ENCODE peak calls at places on chromosomes 1 and 21, in eight cellular contexts. One of them, this sample, is unnamed.

GRCh38 chr21:37139902-37140301 is 66.8 kb downstream of the TTC3 start:
- DNase-seq in choroid plexus epithelial cell: peak; percentile 83
- DNase-seq in coronary artery: no peak
- DNase-seq in mucosa of descending colon: no peak
- DNase-seq in fibroblast of lung: peak; percentile 89
- DNase-seq in cardiac muscle cell: peak; percentile 2
- DNase-seq in fibroblast of pulmonary artery: peak; percentile 47
- DNase-seq in SK-N-SH: no peak
- DNase-seq in this sample: peak; percentile 61

GRCh38 chr1:197619008-197619640 is 156.2 kb downstream of the DENND1B start:
- DNase-seq in mucosa of descending colon: no peak
- DNase-seq in choroid plexus epithelial cell: peak; percentile 50
- DNase-seq in SK-N-SH: no peak
- DNase-seq in cardiac muscle cell: no peak
- DNase-seq in coronary artery: no peak
- DNase-seq in fibroblast of pulmonary artery: peak; percentile 51
- DNase-seq in fibroblast of lung: peak; percentile 26
- DNase-seq in this sample: peak; percentile 9

GRCh38 chr1:29590583-29591555 is 354.5 kb downstream of the PTPRU start:
- DNase-seq in coronary artery: peak; percentile 45
- DNase-seq in mucosa of descending colon: no peak
- DNase-seq in fibroblast of pulmonary artery: no peak
- DNase-seq in fibroblast of lung: peak; percentile 71
- DNase-seq in choroid plexus epithelial cell: no peak
- DNase-seq in SK-N-SH: no peak
- DNase-seq in cardiac muscle cell: no peak
- DNase-seq in this sample: no peak

GRCh38 chr1:184242507-184242943 is 144.3 kb upstream of the C1orf21 start:
- DNase-seq in mucosa of descending colon: peak; percentile 27
- DNase-seq in fibroblast of lung: peak; percentile 71
- DNase-seq in coronary artery: no peak
- DNase-seq in fibroblast of pulmonary artery: peak; percentile 41
- DNase-seq in SK-N-SH: no peak
- DNase-seq in cardiac muscle cell: peak; percentile 56
- DNase-seq in choroid plexus epithelial cell: peak; percentile 37
- DNase-seq in this sample: peak; percentile 29

GRCh38 chr1:23601968-23602876 is 42.9 kb upstream of the ID3 start:
- DNase-seq in cardiac muscle cell: no peak
- DNase-seq in choroid plexus epithelial cell: no peak
- DNase-seq in fibroblast of lung: no peak
- DNase-seq in SK-N-SH: no peak
- DNase-seq in mucosa of descending colon: no peak
- DNase-seq in fibroblast of pulmonary artery: no peak
- DNase-seq in coronary artery: no peak
- DNase-seq in this sample: no peak

GRCh38 chr1:230308039-230308438 is 118.1 kb downstream of the PGBD5 start:
- DNase-seq in fibroblast of pulmonary artery: peak; percentile 98
- DNase-seq in SK-N-SH: no peak
- DNase-seq in choroid plexus epithelial cell: peak; percentile 95
- DNase-seq in coronary artery: no peak
- DNase-seq in mucosa of descending colon: peak; percentile 97
- DNase-seq in fibroblast of lung: peak; percentile 96
- DNase-seq in cardiac muscle cell: no peak
- DNase-seq in this sample: no peak

GRCh38 chr1:201245082-201245481 is 38.2 kb upstream of the PKP1 start:
- DNase-seq in choroid plexus epithelial cell: no peak
- DNase-seq in fibroblast of lung: no peak
- DNase-seq in coronary artery: peak; percentile 19
- DNase-seq in mucosa of descending colon: peak; percentile 24
- DNase-seq in fibroblast of pulmonary artery: no peak
- DNase-seq in SK-N-SH: no peak
- DNase-seq in cardiac muscle cell: no peak
- DNase-seq in this sample: no peak

GRCh38 chr1:9326596-9326995 is 33.9 kb downstream of the SPSB1 start:
- DNase-seq in SK-N-SH: no peak
- DNase-seq in coronary artery: peak; percentile 84
- DNase-seq in mucosa of descending colon: no peak
- DNase-seq in cardiac muscle cell: no peak
- DNase-seq in fibroblast of pulmonary artery: peak; percentile 54
- DNase-seq in choroid plexus epithelial cell: peak; percentile 74
- DNase-seq in fibroblast of lung: peak; percentile 91
- DNase-seq in this sample: peak; percentile 65

GRCh38 chr21:32132409-32132808 is 146.4 kb downstream of the MIS18A start:
- DNase-seq in cardiac muscle cell: no peak
- DNase-seq in choroid plexus epithelial cell: no peak
- DNase-seq in SK-N-SH: no peak
- DNase-seq in mucosa of descending colon: no peak
- DNase-seq in fibroblast of pulmonary artery: no peak
- DNase-seq in fibroblast of lung: no peak
- DNase-seq in coronary artery: no peak
- DNase-seq in this sample: no peak

GRCh38 chr1:100907887-100908286 is 12.0 kb downstream of the SLC30A7 start:
- DNase-seq in choroid plexus epithelial cell: no peak
- DNase-seq in SK-N-SH: no peak
- DNase-seq in mucosa of descending colon: no peak
- DNase-seq in coronary artery: no peak
- DNase-seq in fibroblast of pulmonary artery: no peak
- DNase-seq in fibroblast of lung: no peak
- DNase-seq in cardiac muscle cell: no peak
- DNase-seq in this sample: no peak

GRCh38 chr1:56758135-56758534 is 61.1 kb downstream of the FYB2 start:
- DNase-seq in choroid plexus epithelial cell: no peak
- DNase-seq in cardiac muscle cell: peak; percentile 49
- DNase-seq in coronary artery: no peak
- DNase-seq in mucosa of descending colon: peak; percentile 54
- DNase-seq in SK-N-SH: peak; percentile 0
- DNase-seq in fibroblast of pulmonary artery: no peak
- DNase-seq in fibroblast of lung: no peak
- DNase-seq in this sample: no peak
- TF ChIP-seq CTCF in choroid plexus epithelial cell: no peak
- TF ChIP-seq CTCF in cardiac muscle cell: no peak
- TF ChIP-seq CTCF in coronary artery: no peak
- TF ChIP-seq CTCF in mucosa of descending colon: no peak
- TF ChIP-seq CTCF in SK-N-SH: no peak
- TF ChIP-seq CTCF in fibroblast of pulmonary artery: no peak
- TF ChIP-seq CTCF in fibroblast of lung: no peak
- TF ChIP-seq CTCF in this sample: no peak

GRCh38 chr21:45986316-45987051 is 4.9 kb downstream of the COL6A1 start:
- DNase-seq in coronary artery: no peak
- DNase-seq in mucosa of descending colon: no peak
- DNase-seq in cardiac muscle cell: no peak
- DNase-seq in choroid plexus epithelial cell: no peak
- DNase-seq in fibroblast of lung: no peak
- DNase-seq in fibroblast of pulmonary artery: no peak
- DNase-seq in SK-N-SH: no peak
- DNase-seq in this sample: no peak
- H3K4me3 ChIP-seq in coronary artery: no peak overlapping the region
- H3K4me3 ChIP-seq in mucosa of descending colon: no peak overlapping the region
- H3K4me3 ChIP-seq in cardiac muscle cell: no peak overlapping the region
- H3K4me3 ChIP-seq in choroid plexus epithelial cell: no peak overlapping the region
- H3K4me3 ChIP-seq in fibroblast of lung: no peak overlapping the region
- H3K4me3 ChIP-seq in fibroblast of pulmonary artery: no peak overlapping the region
- H3K4me3 ChIP-seq in SK-N-SH: no peak overlapping the region
- H3K4me3 ChIP-seq in this sample: peak overlapping the region; percentile 3

GRCh38 chr1:58063095-58063494 is 483.4 kb downstream of the OMA1 start:
- DNase-seq in choroid plexus epithelial cell: no peak
- DNase-seq in cardiac muscle cell: no peak
- DNase-seq in fibroblast of pulmonary artery: no peak
- DNase-seq in coronary artery: no peak
- DNase-seq in fibroblast of lung: no peak
- DNase-seq in mucosa of descending colon: no peak
- DNase-seq in SK-N-SH: no peak
- DNase-seq in this sample: no peak

GRCh38 chr1:58064281-58064680 is 482.2 kb downstream of the OMA1 start:
- DNase-seq in coronary artery: no peak
- DNase-seq in fibroblast of lung: no peak
- DNase-seq in choroid plexus epithelial cell: no peak
- DNase-seq in SK-N-SH: no peak
- DNase-seq in fibroblast of pulmonary artery: no peak
- DNase-seq in cardiac muscle cell: no peak
- DNase-seq in mucosa of descending colon: no peak
- DNase-seq in this sample: no peak

GRCh38 chr1:58062635-58063034 is 483.9 kb downstream of the OMA1 start:
- DNase-seq in cardiac muscle cell: no peak
- DNase-seq in fibroblast of pulmonary artery: no peak
- DNase-seq in SK-N-SH: no peak
- DNase-seq in coronary artery: no peak
- DNase-seq in fibroblast of lung: no peak
- DNase-seq in choroid plexus epithelial cell: no peak
- DNase-seq in mucosa of descending colon: no peak
- DNase-seq in this sample: no peak

GRCh38 chr1:58067082-58067481 is 479.4 kb downstream of the OMA1 start:
- DNase-seq in cardiac muscle cell: no peak
- DNase-seq in coronary artery: no peak
- DNase-seq in fibroblast of lung: no peak
- DNase-seq in choroid plexus epithelial cell: no peak
- DNase-seq in SK-N-SH: no peak
- DNase-seq in fibroblast of pulmonary artery: no peak
- DNase-seq in mucosa of descending colon: no peak
- DNase-seq in this sample: no peak

GRCh38 chr1:58065520-58065919 is 481.0 kb downstream of the OMA1 start:
- DNase-seq in fibroblast of pulmonary artery: no peak
- DNase-seq in mucosa of descending colon: no peak
- DNase-seq in fibroblast of lung: no peak
- DNase-seq in cardiac muscle cell: peak; percentile 22
- DNase-seq in coronary artery: no peak
- DNase-seq in SK-N-SH: peak; percentile 37
- DNase-seq in choroid plexus epithelial cell: no peak
- DNase-seq in this sample: no peak
- TF ChIP-seq CTCF in fibroblast of pulmonary artery: no peak
- TF ChIP-seq CTCF in mucosa of descending colon: no peak
- TF ChIP-seq CTCF in fibroblast of lung: no peak
- TF ChIP-seq CTCF in cardiac muscle cell: no peak
- TF ChIP-seq CTCF in coronary artery: no peak
- TF ChIP-seq CTCF in SK-N-SH: no peak
- TF ChIP-seq CTCF in choroid plexus epithelial cell: no peak
- TF ChIP-seq CTCF in this sample: no peak

GRCh38 chr1:183021405-183022201 is 1.6 kb upstream of the LAMC1 start:
- DNase-seq in fibroblast of lung: no peak
- DNase-seq in choroid plexus epithelial cell: no peak
- DNase-seq in coronary artery: no peak
- DNase-seq in fibroblast of pulmonary artery: no peak
- DNase-seq in SK-N-SH: peak; percentile 15
- DNase-seq in mucosa of descending colon: no peak
- DNase-seq in cardiac muscle cell: no peak
- DNase-seq in this sample: no peak
- H3K4me3 ChIP-seq in fibroblast of lung: peak overlapping the region; percentile 64
- H3K4me3 ChIP-seq in choroid plexus epithelial cell: peak overlapping the region; percentile 85
- H3K4me3 ChIP-seq in coronary artery: peak overlapping the region; percentile 96
- H3K4me3 ChIP-seq in fibroblast of pulmonary artery: peak overlapping the region; percentile 66
- H3K4me3 ChIP-seq in SK-N-SH: peak overlapping the region; percentile 97
- H3K4me3 ChIP-seq in mucosa of descending colon: no peak overlapping the region
- H3K4me3 ChIP-seq in cardiac muscle cell: peak overlapping the region; percentile 61
- H3K4me3 ChIP-seq in this sample: peak overlapping the region; percentile 69

GRCh38 chr1:212980123-212980800 is 29.9 kb downstream of the VASH2 start:
- DNase-seq in fibroblast of lung: peak; percentile 89
- DNase-seq in fibroblast of pulmonary artery: peak; percentile 69
- DNase-seq in coronary artery: no peak
- DNase-seq in cardiac muscle cell: peak; percentile 18
- DNase-seq in mucosa of descending colon: no peak
- DNase-seq in SK-N-SH: no peak
- DNase-seq in choroid plexus epithelial cell: peak; percentile 50
- DNase-seq in this sample: no peak
- TF ChIP-seq CTCF in fibroblast of lung: no peak
- TF ChIP-seq CTCF in fibroblast of pulmonary artery: no peak
- TF ChIP-seq CTCF in coronary artery: no peak
- TF ChIP-seq CTCF in cardiac muscle cell: no peak
- TF ChIP-seq CTCF in mucosa of descending colon: no peak
- TF ChIP-seq CTCF in SK-N-SH: no peak
- TF ChIP-seq CTCF in choroid plexus epithelial cell: peak; percentile 14
- TF ChIP-seq CTCF in this sample: no peak

GRCh38 chr1:17119076-17119743 is at the start of gene PADI2:
- DNase-seq in SK-N-SH: peak; percentile 96
- DNase-seq in fibroblast of pulmonary artery: peak; percentile 39
- DNase-seq in coronary artery: no peak
- DNase-seq in fibroblast of lung: peak; percentile 47
- DNase-seq in cardiac muscle cell: peak; percentile 81
- DNase-seq in choroid plexus epithelial cell: peak; percentile 40
- DNase-seq in mucosa of descending colon: peak; percentile 93
- DNase-seq in this sample: no peak

GRCh38 chr1:17116643-17117042 is 2.6 kb downstream of the PADI2 start:
- DNase-seq in choroid plexus epithelial cell: no peak
- DNase-seq in coronary artery: no peak
- DNase-seq in SK-N-SH: no peak
- DNase-seq in fibroblast of lung: no peak
- DNase-seq in cardiac muscle cell: no peak
- DNase-seq in fibroblast of pulmonary artery: no peak
- DNase-seq in mucosa of descending colon: no peak
- DNase-seq in this sample: no peak

GRCh38 chr1:17118706-17119075 is 560 bp downstream of the PADI2 start:
- DNase-seq in fibroblast of pulmonary artery: no peak
- DNase-seq in fibroblast of lung: no peak
- DNase-seq in choroid plexus epithelial cell: no peak
- DNase-seq in SK-N-SH: peak; percentile 61
- DNase-seq in coronary artery: no peak
- DNase-seq in cardiac muscle cell: peak; percentile 17
- DNase-seq in mucosa of descending colon: no peak
- DNase-seq in this sample: no peak

GRCh38 chr1:17117451-17118265 is 1.6 kb downstream of the PADI2 start:
- DNase-seq in cardiac muscle cell: no peak
- DNase-seq in choroid plexus epithelial cell: no peak
- DNase-seq in fibroblast of pulmonary artery: no peak
- DNase-seq in fibroblast of lung: no peak
- DNase-seq in mucosa of descending colon: peak; percentile 61
- DNase-seq in coronary artery: no peak
- DNase-seq in SK-N-SH: no peak
- DNase-seq in this sample: no peak

GRCh38 chr1:17118268-17118667 is 983 bp downstream of the PADI2 start:
- DNase-seq in cardiac muscle cell: no peak
- DNase-seq in SK-N-SH: no peak
- DNase-seq in fibroblast of lung: no peak
- DNase-seq in choroid plexus epithelial cell: no peak
- DNase-seq in coronary artery: no peak
- DNase-seq in mucosa of descending colon: peak; percentile 59
- DNase-seq in fibroblast of pulmonary artery: no peak
- DNase-seq in this sample: no peak
- H3K4me3 ChIP-seq in cardiac muscle cell: no peak overlapping the region
- H3K4me3 ChIP-seq in SK-N-SH: no peak overlapping the region
- H3K4me3 ChIP-seq in fibroblast of lung: no peak overlapping the region
- H3K4me3 ChIP-seq in choroid plexus epithelial cell: no peak overlapping the region
- H3K4me3 ChIP-seq in coronary artery: peak overlapping the region; percentile 62
- H3K4me3 ChIP-seq in mucosa of descending colon: peak overlapping the region; percentile 46
- H3K4me3 ChIP-seq in fibroblast of pulmonary artery: no peak overlapping the region
- H3K4me3 ChIP-seq in this sample: no peak overlapping the region

GRCh38 chr1:232355162-232356006 is 274.5 kb downstream of the SIPA1L2 start:
- DNase-seq in fibroblast of pulmonary artery: no peak
- DNase-seq in mucosa of descending colon: no peak
- DNase-seq in choroid plexus epithelial cell: no peak
- DNase-seq in fibroblast of lung: no peak
- DNase-seq in coronary artery: no peak
- DNase-seq in cardiac muscle cell: peak; percentile 28
- DNase-seq in SK-N-SH: peak; percentile 25
- DNase-seq in this sample: no peak

GRCh38 chr1:232352366-232352765 is 277.6 kb downstream of the SIPA1L2 start:
- DNase-seq in coronary artery: no peak
- DNase-seq in fibroblast of lung: no peak
- DNase-seq in SK-N-SH: no peak
- DNase-seq in choroid plexus epithelial cell: no peak
- DNase-seq in fibroblast of pulmonary artery: no peak
- DNase-seq in mucosa of descending colon: no peak
- DNase-seq in cardiac muscle cell: no peak
- DNase-seq in this sample: no peak

GRCh38 chr1:232351335-232351734 is 278.6 kb downstream of the SIPA1L2 start:
- DNase-seq in fibroblast of pulmonary artery: no peak
- DNase-seq in mucosa of descending colon: no peak
- DNase-seq in SK-N-SH: no peak
- DNase-seq in cardiac muscle cell: no peak
- DNase-seq in fibroblast of lung: no peak
- DNase-seq in coronary artery: no peak
- DNase-seq in choroid plexus epithelial cell: no peak
- DNase-seq in this sample: no peak

GRCh38 chr1:232352956-232353355 is 277.0 kb downstream of the SIPA1L2 start:
- DNase-seq in cardiac muscle cell: no peak
- DNase-seq in choroid plexus epithelial cell: peak; percentile 26
- DNase-seq in SK-N-SH: no peak
- DNase-seq in fibroblast of pulmonary artery: no peak
- DNase-seq in mucosa of descending colon: no peak
- DNase-seq in coronary artery: no peak
- DNase-seq in fibroblast of lung: peak; percentile 44
- DNase-seq in this sample: no peak
- TF ChIP-seq CTCF in cardiac muscle cell: no peak
- TF ChIP-seq CTCF in choroid plexus epithelial cell: no peak
- TF ChIP-seq CTCF in SK-N-SH: no peak
- TF ChIP-seq CTCF in fibroblast of pulmonary artery: no peak
- TF ChIP-seq CTCF in mucosa of descending colon: no peak
- TF ChIP-seq CTCF in coronary artery: no peak
- TF ChIP-seq CTCF in fibroblast of lung: no peak
- TF ChIP-seq CTCF in this sample: no peak

This sample was measured in AG04449.